ENCODE peak calls at places on chromosomes 6 and 20, in seven cellular contexts. Q is pancreas, S is ovary, Y is heart right ventricle, O is psoas muscle, L is AG04450, Z is upper lobe of right lung. A is an unnamed sample.

GRCh38 chr6:10882654-10883053 is 813 bp upstream of the GCM2 start:
- DNase-seq in L (no peak), Z (no peak), Q (no peak), O (no peak), S (no peak), Y (no peak), A (no peak)

GRCh38 chr6:102389994-102390393 is 996.5 kb downstream of the GRIK2 start:
- DNase-seq in O (peak), Z (peak), L (no peak), Q (no peak), Y (no peak), S (no peak), A (no peak)

GRCh38 chr20:59248031-59248684 is 52.3 kb upstream of the EDN3 start:
- DNase-seq in S (no peak), Y (no peak), O (no peak), Q (no peak), L (no peak), Z (no peak), A (no peak)

GRCh38 chr6:127520061-127520460 is 926 bp upstream of the MTCL3 start:
- DNase-seq in O (no peak), Y (no peak), S (no peak), Q (no peak), Z (no peak), L (no peak), A (no peak)

GRCh38 chr6:32819729-32820128 is 2.9 kb upstream of the HLA-DOB start:
- DNase-seq in Y (no peak), S (no peak), Q (no peak), Z (no peak), O (no peak), L (no peak), A (no peak)

GRCh38 chr20:46552460-46553420 is 2.3 kb upstream of the OCSTAMP start:
- DNase-seq in S (no peak), Y (no peak), Z (no peak), L (no peak), Q (no peak), O (no peak), A (no peak)

GRCh38 chr20:38113401-38114325 is 51.4 kb downstream of the TGM2 start:
- DNase-seq in L (no peak), S (no peak), Z (no peak), Y (peak), Q (no peak), O (no peak), A (no peak)

GRCh38 chr6:33190504-33191107 is 1.7 kb downstream of the COL11A2 start:
- DNase-seq in L (no peak), Y (no peak), O (no peak), S (no peak), Q (no peak), Z (no peak), A (no peak)

GRCh38 chr6:116268589-116269293 is 11.0 kb downstream of the TSPYL1 start:
- DNase-seq in Y (no peak), S (no peak), L (peak), Q (no peak), Z (no peak), O (no peak), A (no peak)

GRCh38 chr6:133945158-133945557 is 7.9 kb upstream of the TBPL1 start:
- DNase-seq in L (no peak), S (no peak), Q (no peak), Y (no peak), O (no peak), Z (no peak), A (no peak)

GRCh38 chr6:24376875-24377274 is 19.0 kb upstream of the DCDC2 start:
- DNase-seq in O (no peak), Q (no peak), Z (no peak), S (no peak), Y (no peak), L (no peak), A (no peak)

GRCh38 chr20:29297411-29298270 is 1959.8 kb upstream of the DEFB115 start:
- DNase-seq in L (no peak), Q (no peak), O (no peak), Z (no peak), Y (no peak), S (no peak), A (no peak)

GRCh38 chr20:4332466-4332865 is 317.1 kb upstream of the RNF24 start:
- DNase-seq in L (no peak), O (no peak), S (no peak), Y (no peak), Z (no peak), Q (no peak), A (no peak)

GRCh38 chr6:163761491-163761890 is 347.0 kb downstream of the QKI start:
- DNase-seq in L (no peak), O (no peak), Z (no peak), Y (no peak), S (no peak), Q (no peak), A (no peak)

GRCh38 chr6:45436544-45437440 is 59.1 kb upstream of the SUPT3H start:
- DNase-seq in Y (no peak), Q (no peak), Z (no peak), S (no peak), O (no peak), L (no peak), A (no peak)

GRCh38 chr6:45438849-45439406 is 61.2 kb upstream of the SUPT3H start:
- DNase-seq in Q (no peak), S (no peak), Z (no peak), Y (no peak), L (peak), O (no peak), A (no peak)

GRCh38 chr6:45439459-45439858 is 61.7 kb upstream of the SUPT3H start:
- DNase-seq in L (no peak), Q (no peak), S (no peak), Z (no peak), O (no peak), Y (no peak), A (no peak)

GRCh38 chr6:45438156-45438555 is 60.4 kb upstream of the SUPT3H start:
- DNase-seq in Q (no peak), O (no peak), Z (no peak), S (no peak), L (no peak), Y (no peak), A (no peak)

GRCh38 chr6:45437441-45437820 is 59.7 kb upstream of the SUPT3H start:
- DNase-seq in S (no peak), O (no peak), Y (no peak), Z (no peak), Q (no peak), L (no peak), A (no peak)
- H3K27ac ChIP-seq in S (no peak), O (no peak), Y (peak), Z (no peak), Q (peak), L (no peak), A (peak)

GRCh38 chr6:38375341-38375740 is 264.4 kb downstream of the BTBD9 start:
- DNase-seq in O (no peak), Z (no peak), Y (no peak), S (no peak), Q (no peak), L (no peak), A (no peak)
- H3K27ac ChIP-seq in O (no peak), Z (no peak), Y (no peak), S (no peak), Q (no peak), L (no peak), A (no peak)

DNA sequence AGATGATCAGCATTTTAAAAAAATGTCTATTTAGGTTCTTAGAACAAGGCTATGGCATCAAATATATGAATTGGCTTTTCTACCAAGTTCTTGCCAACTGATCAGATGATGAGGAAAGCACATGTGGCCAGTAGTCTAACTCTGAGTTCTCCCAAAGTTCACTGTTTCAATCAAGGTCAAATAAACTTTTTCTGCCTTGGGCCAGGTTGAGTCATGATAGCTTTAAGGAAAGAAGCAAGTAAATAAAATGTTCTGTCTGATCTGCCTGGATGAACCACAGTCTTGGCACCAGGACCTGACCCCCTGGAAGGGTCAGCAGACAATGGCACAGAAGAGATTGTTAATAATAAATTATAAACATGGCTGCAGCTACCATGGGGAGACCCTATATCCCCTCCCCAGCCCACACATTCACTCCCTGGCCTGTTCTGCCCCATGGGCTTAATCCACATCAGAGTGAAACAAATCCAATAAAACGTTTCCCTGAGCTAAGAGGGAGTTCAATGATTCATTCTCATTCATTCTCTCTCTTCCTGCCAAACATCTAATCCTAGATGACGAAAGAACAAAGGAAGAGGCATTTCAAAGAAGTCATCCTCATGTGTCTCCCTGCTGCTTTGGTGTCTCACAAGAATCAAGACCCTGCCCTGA is 661.6 kb downstream of the DHX35 start:
- DNase-seq in Q (no peak), L (no peak), S (no peak), Y (no peak), O (no peak), Z (no peak), A (no peak)
- H3K27ac ChIP-seq in Q (no peak), L (no peak), S (no peak), Y (no peak), O (no peak), Z (no peak), A (no peak)

DNA sequence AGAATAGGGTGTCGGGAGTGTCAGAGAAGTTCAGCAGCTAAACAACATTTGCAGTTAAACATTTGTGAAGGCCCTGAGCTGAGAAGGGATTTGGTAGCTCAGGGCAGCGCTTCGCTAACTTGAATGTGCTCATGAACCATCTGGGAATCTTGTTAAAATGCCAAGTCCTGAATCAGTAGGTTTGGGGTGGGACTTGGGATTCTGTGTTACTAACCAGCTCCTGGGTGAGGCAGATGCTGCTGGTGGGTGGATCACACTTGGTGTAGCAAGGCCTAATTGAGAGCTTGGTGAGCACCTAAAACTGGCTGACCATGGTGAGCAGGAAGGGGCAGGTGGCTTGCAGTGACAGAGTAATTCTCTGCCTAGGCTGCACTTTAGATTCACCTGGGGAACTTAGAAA is 5.9 kb downstream of the PTPRA start:
- DNase-seq in Z (no peak), O (no peak), L (peak), Y (no peak), Q (no peak), S (no peak), A (no peak)
- H3K27ac ChIP-seq in Z (no peak), O (no peak), L (no peak), Y (no peak), Q (no peak), S (no peak), A (no peak)

DNA sequence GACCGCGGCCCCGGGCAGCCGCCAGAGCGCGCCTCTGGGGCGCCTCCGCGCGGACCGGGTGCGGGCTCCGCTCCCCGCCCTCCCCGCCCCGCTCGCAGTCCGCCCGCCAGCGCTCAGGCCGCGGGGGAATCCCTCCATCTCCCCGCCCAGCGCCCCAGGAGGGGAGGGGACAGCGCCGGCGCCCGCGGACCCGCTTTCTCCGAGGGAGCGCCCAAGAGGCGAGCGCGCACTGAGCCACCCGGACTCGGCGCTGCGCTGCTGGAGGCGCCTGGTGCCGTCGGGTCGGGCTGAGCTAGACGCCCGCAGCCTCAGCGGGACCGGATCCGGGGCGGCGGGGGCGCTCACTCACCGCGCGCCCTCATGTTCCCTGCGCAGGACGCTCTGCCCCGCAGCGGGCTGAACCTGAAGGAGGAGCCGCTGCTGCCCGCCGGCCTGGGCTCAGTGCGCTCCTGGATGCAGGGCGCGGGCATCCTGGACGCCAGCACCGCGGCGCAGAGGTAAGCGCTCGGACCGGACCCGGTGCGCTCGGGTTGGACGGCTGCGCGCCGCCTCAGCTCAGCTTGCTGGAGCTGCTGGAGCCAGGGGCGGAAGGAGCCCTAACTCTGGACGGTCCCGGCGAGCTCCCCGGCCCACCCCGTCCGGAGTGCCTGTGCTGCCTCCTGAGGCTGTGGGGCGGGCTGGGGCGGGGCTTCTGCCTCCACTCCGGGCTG is 861 bp downstream of the EBF4 start:
- DNase-seq in Z (peak), S (peak), Y (peak), Q (peak), O (peak), L (no peak), A (peak)
- H3K27ac ChIP-seq in Z (no peak), S (peak), Y (no peak), Q (no peak), O (no peak), L (no peak), A (no peak)

DNA sequence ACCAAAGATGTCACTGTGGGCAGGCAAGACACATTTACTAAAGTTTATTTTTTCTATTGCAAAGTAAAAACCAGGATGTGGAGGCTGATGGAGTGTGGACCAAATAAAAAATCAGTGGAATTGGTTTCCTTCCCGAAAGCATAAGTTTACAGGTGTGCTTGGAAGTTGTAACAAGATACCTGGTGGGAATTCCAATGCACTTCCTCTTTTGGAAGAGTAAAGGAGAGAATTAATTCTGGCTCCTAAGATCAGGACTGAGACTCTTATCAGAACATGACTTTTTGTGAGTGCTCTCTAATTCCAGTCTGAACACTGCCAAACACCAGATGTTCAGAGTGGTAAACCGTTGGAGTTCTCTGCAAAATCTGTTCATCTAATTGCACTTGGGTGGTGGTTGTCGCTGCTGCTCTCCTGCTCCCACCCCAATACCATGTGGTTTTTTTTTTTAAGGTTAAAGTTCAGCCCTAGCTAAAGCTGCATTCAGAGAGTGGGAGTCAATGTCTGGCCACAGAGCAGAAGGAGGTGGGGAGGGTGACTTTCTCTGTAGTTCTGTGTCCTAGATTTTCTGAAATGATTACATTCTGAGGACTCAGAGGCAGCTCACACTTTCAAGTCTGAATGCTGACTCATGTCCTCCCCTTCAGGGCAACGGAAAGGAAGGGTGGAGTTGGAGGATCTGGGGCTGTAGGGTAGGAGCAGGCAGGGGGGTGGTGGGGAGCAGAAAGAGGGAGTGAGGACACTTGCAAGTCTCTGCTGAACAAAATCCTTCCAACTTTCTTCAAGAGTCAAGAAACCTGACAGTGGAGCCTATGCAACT is 275.8 kb upstream of the PRDM1 start:
- DNase-seq in O (peak), Y (peak), S (no peak), Q (no peak), L (peak), Z (no peak), A (peak)
- H3K27ac ChIP-seq in O (no peak), Y (no peak), S (no peak), Q (no peak), L (peak), Z (no peak), A (peak)

DNA sequence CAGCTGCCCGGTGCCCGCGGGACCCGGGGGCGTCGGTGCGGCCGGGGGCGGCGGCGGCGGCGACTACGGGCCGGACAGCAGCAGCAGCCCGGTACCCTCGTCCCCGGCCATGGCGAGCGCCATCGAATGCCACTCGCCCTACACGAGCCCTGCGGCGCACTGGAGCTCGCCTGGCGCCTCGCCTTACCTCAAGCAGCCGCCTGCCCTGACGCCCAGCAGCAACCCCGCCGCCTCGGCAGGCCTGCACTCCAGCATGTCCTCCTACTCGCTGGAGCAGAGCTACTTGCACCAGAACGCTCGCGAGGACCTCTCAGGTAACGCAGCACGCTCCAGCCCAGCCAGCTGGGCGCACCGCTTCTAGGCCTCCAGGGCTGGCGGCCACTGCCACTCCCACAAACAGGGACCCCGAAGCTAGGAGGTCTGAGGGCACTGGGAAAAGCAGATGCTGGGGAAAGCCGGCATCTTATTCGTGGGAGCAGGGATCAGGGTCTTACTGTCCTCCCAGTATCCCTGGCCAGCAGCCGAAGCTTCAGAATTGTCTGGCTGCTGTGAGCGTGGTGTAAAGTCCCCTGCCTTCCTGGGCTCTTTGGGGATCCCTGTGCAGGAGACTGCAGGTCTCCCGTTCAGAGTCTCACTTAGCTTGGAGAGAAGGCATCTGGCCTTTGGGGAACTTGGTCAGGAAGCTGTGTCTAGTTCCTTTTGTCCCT is 1.6 kb downstream of the FOXF2 start:
- DNase-seq in S (no peak), L (no peak), O (no peak), Z (no peak), Y (no peak), Q (no peak), A (no peak)
- H3K27ac ChIP-seq in S (no peak), L (peak), O (no peak), Z (peak), Y (no peak), Q (no peak), A (peak)

A was measured in transverse colon.